ENCODE peak calls at places on chromosome 1, in four cellular contexts. E, K, G and M are unnamed samples.

GRCh38 chr1:93681095-93681548 is 515 bp downstream of the BCAR3 start:
- DNase-seq in E (no peak), K (no peak), G (no peak), M (no peak)

GRCh38 chr1:47417129-47418044 is 1.3 kb downstream of the FOXE3 start:
- DNase-seq in E (no peak), K (no peak), G (no peak), M (no peak)

GRCh38 chr1:165143437-165144065 is 213.0 kb downstream of the LMX1A start:
- DNase-seq in E (no peak), K (no peak), G (no peak), M (no peak)

GRCh38 chr1:19606817-19607706 is 37.0 kb upstream of the NBL1 start:
- DNase-seq in E (peak; percentile 46), K (no peak), G (no peak), M (no peak)

GRCh38 chr1:48572632-48573258 is 100.7 kb upstream of the SPATA6 start:
- DNase-seq in E (no peak), K (peak; percentile 29), G (peak; percentile 25), M (no peak)

GRCh38 chr1:113307771-113308451 is 82.4 kb upstream of the MAGI3 start:
- DNase-seq in E (no peak), K (peak; percentile 75), G (no peak), M (no peak)

GRCh38 chr1:222202831-222203230 is 345.1 kb downstream of the HHIPL2 start:
- DNase-seq in E (no peak), K (no peak), G (no peak), M (no peak)

GRCh38 chr1:39729030-39729429 is 9.7 kb upstream of the PPIE start:
- DNase-seq in E (no peak), K (peak; percentile 19), G (no peak), M (no peak)

GRCh38 chr1:154410185-154410827 is 5.2 kb downstream of the IL6R start:
- DNase-seq in E (no peak), K (no peak), G (no peak), M (no peak)

GRCh38 chr1:33758698-33759097 is 105.2 kb upstream of the HMGB4 start:
- DNase-seq in E (no peak), K (no peak), G (no peak), M (no peak)

GRCh38 chr1:201949491-201949890 is 3.1 kb upstream of the LMOD1 start:
- DNase-seq in E (no peak), K (no peak), G (no peak), M (no peak)

DNA sequence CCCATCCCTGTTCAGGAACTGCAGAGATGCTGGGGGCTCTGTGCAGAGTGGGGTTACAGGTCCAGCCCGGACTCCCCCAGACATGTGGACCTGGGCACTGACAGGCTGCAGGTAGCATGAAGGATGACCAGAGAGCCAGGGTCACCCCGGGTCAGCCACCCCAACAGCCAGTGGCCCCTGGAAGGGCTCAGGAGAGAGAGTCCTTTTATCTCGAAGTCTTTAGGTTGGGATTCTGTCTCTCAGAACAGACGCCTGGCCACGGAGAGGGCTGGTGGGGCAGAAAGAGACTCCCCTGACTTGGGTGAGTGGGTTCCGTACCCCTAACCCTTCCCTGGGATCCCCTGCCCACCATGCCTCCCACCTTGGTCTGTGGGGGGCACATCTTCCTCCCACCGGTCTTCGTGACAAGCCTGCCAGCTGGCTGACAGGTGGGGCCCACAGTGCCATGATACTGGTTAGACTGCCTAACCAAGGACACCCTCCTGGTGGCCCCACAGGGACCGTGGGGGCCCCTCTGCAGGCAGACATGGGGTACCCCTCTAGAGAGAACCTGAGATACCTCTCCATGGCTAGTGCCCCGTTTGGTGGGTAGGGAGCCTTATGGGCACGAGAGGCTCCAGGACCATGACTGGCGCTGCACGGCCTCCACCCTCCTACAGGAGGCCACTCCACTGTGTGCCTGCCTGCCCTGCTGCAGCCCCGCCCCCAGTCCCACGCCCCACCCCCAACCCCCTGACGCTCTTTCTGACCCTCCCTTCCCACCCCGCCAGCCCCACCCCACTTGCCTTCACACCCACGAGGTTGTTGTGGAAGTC is 24.2 kb downstream of the WNT9A start:
- DNase-seq in E (no peak), K (no peak), G (no peak), M (no peak)
- H3K27ac ChIP-seq in E (no peak overlapping the region), K (no peak overlapping the region), G (no peak overlapping the region), M (no peak overlapping the region)

GRCh38 chr1:109817881-109818280 is 54.2 kb upstream of the EPS8L3 start:
- DNase-seq in E (no peak), K (no peak), G (no peak), M (no peak)
- H3K27ac ChIP-seq in E (no peak overlapping the region), K (no peak overlapping the region), G (peak overlapping the region; percentile 98), M (no peak overlapping the region)

GRCh38 chr1:204296431-204296988 is 63.2 kb downstream of the PLEKHA6 start:
- DNase-seq in E (no peak), K (no peak), G (no peak), M (no peak)
- H3K27ac ChIP-seq in E (no peak overlapping the region), K (no peak overlapping the region), G (peak overlapping the region; percentile 78), M (no peak overlapping the region)

DNA sequence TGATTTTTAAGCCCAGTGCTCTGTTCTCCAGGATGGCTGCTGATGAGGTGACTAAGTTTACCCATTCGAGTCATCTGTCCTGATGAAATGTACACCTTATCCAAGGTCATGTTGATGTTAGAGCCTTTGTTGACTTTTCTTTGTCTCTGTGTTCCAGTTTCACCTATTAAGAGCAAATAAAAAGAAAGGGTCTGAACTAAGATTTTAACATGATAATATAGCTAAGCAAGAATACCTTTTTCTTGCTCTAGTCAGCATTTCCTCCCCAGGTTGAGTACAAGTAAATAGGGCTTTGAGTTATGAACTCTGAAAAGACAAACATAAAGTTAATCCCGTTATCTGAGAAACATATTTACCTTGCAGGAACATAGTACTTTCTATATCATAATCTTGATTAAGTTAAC is 52.1 kb upstream of the GPR88 start:
- DNase-seq in E (no peak), K (no peak), G (no peak), M (no peak)
- H3K27ac ChIP-seq in E (no peak overlapping the region), K (no peak overlapping the region), G (no peak overlapping the region), M (no peak overlapping the region)

GRCh38 chr1:152185544-152186391 is 26.7 kb upstream of the RPTN start:
- DNase-seq in E (peak; percentile 31), K (peak; percentile 64), G (peak; percentile 44), M (no peak)
- H3K27ac ChIP-seq in E (no peak overlapping the region), K (no peak overlapping the region), G (peak overlapping the region; percentile 16), M (no peak overlapping the region)